ENCODE peak calls at places on chromosomes 7 and 10, in seven cellular contexts. C is chondrocyte, O is fibroblast of villous mesenchyme, A is neural progenitor cell, K is spleen, V is GM12878, Z is GM20000. W is an unnamed sample.

GRCh38 chr7:127588697-127589482 is 679 bp downstream of the ARF5 start:
- DNase-seq in C (no peak), O (peak; percentile 47), A (peak; percentile 84), K (no peak), V (no peak), Z (peak; percentile 60), W (peak; percentile 65)

GRCh38 chr10:93390691-93391090 is 91.4 kb downstream of the MYOF start:
- DNase-seq in C (no peak), O (no peak), A (no peak), K (no peak), V (no peak), Z (no peak), W (no peak)

GRCh38 chr7:101939136-101939695 is 121.8 kb downstream of the CUX1 start:
- DNase-seq in C (no peak), O (no peak), A (no peak), K (peak; percentile 35), V (no peak), Z (no peak), W (no peak)

GRCh38 chr10:5732141-5732540 is 47.5 kb downstream of the TASOR2 start:
- DNase-seq in C (no peak), O (no peak), A (no peak), K (no peak), V (no peak), Z (no peak), W (no peak)

GRCh38 chr7:22866965-22867364 is 44.3 kb upstream of the TOMM7 start:
- DNase-seq in C (no peak), O (peak; percentile 60), A (no peak), K (no peak), V (no peak), Z (no peak), W (no peak)

GRCh38 chr7:46414946-46415345 is 493.9 kb upstream of the IGFBP3 start:
- DNase-seq in C (no peak), O (no peak), A (no peak), K (no peak), V (no peak), Z (no peak), W (no peak)

GRCh38 chr10:100100651-100101525 is 19.2 kb upstream of the CPN1 start:
- DNase-seq in C (no peak), O (peak; percentile 40), A (peak; percentile 24), K (no peak), V (no peak), Z (peak; percentile 49), W (no peak)

GRCh38 chr7:158999496-158999895 is 143.1 kb downstream of the DYNC2I1 start:
- DNase-seq in C (no peak), O (no peak), A (no peak), K (no peak), V (no peak), Z (no peak), W (no peak)

GRCh38 chr10:114541081-114541833 is 116.8 kb downstream of the ABLIM1 start:
- DNase-seq in C (no peak), O (peak; percentile 74), A (no peak), K (no peak), V (no peak), Z (no peak), W (no peak)

GRCh38 chr10:77461636-77462296 is 175.8 kb downstream of the KCNMA1 start:
- DNase-seq in C (no peak), O (no peak), A (no peak), K (no peak), V (no peak), Z (no peak), W (no peak)

GRCh38 chr7:30412810-30413504 is 65.6 kb downstream of the NOD1 start:
- DNase-seq in C (no peak), O (peak; percentile 78), A (peak; percentile 91), K (no peak), V (peak; percentile 16), Z (peak; percentile 59), W (no peak)

GRCh38 chr7:143259765-143260164 is 3.5 kb upstream of the GSTK1 start:
- DNase-seq in C (no peak), O (no peak), A (no peak), K (no peak), V (no peak), Z (no peak), W (no peak)

GRCh38 chr7:46133076-46133475 is 212.0 kb upstream of the IGFBP3 start:
- DNase-seq in C (no peak), O (peak; percentile 35), A (no peak), K (no peak), V (no peak), Z (no peak), W (no peak)

GRCh38 chr7:28045592-28045991 is 135.0 kb downstream of the JAZF1 start:
- DNase-seq in C (no peak), O (no peak), A (no peak), K (no peak), V (no peak), Z (no peak), W (no peak)

GRCh38 chr7:28046035-28046434 is 134.6 kb downstream of the JAZF1 start:
- DNase-seq in C (no peak), O (no peak), A (no peak), K (no peak), V (no peak), Z (no peak), W (no peak)

GRCh38 chr7:28042721-28043120 is 137.9 kb downstream of the JAZF1 start:
- DNase-seq in C (no peak), O (no peak), A (no peak), K (no peak), V (no peak), Z (no peak), W (no peak)

GRCh38 chr7:28041508-28042314 is 138.9 kb downstream of the JAZF1 start:
- DNase-seq in C (no peak), O (peak; percentile 83), A (no peak), K (no peak), V (no peak), Z (no peak), W (no peak)

GRCh38 chr7:28044825-28045224 is 135.8 kb downstream of the JAZF1 start:
- DNase-seq in C (no peak), O (no peak), A (peak; percentile 27), K (no peak), V (no peak), Z (no peak), W (no peak)
- TF ChIP-seq CTCF in C (no peak), O (no peak), A (peak; percentile 19), K (no peak), V (no peak), Z (no peak), W (no peak)

DNA sequence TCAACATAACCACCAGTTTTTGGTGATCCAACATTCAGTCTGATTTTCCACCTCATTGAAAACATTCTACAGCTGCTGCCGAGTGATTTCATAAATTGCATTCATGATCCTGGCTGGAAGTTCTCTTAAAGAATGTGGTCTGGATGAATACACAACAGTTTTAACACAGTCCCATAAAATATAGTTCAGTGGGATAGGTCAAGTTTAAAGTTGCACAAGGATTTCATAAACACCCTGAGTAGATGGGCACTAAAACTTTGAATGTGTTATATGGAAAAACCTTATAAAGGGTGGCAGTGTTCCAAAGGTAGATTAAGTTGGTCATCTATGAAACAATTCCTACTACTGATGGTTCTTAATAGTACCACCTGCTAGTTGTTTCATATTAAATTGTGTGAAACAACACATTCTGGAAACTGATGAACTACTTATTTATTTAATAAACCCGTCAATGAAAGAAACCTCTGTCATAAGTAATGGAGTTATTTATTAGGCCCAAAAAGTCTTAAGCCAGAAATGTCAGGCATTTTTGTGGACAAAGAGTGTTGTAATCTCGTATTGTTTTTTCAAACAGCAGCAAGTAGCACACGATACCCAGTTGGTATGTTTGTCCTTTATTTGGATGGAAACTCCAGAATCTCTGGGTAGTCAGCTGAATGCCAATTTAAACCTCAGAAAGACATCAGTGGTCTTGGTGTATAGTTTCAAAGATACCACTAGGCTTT is 14.3 kb upstream of the RPA3 start:
- DNase-seq in C (no peak), O (peak; percentile 93), A (peak; percentile 13), K (no peak), V (no peak), Z (no peak), W (no peak)
- TF ChIP-seq CTCF in C (no peak), O (no peak), A (no peak), K (no peak), V (no peak), Z (no peak), W (no peak)

GRCh38 chr10:11379771-11380170 is 231.7 kb downstream of the USP6NL start:
- DNase-seq in C (no peak), O (no peak), A (no peak), K (no peak), V (no peak), Z (no peak), W (no peak)

GRCh38 chr10:11382187-11382586 is 229.3 kb downstream of the USP6NL start:
- DNase-seq in C (no peak), O (no peak), A (no peak), K (no peak), V (no peak), Z (no peak), W (no peak)

GRCh38 chr10:11381023-11381422 is 230.4 kb downstream of the USP6NL start:
- DNase-seq in C (no peak), O (no peak), A (no peak), K (no peak), V (no peak), Z (no peak), W (no peak)

GRCh38 chr10:11378835-11379234 is 232.6 kb downstream of the USP6NL start:
- DNase-seq in C (no peak), O (no peak), A (no peak), K (no peak), V (no peak), Z (no peak), W (no peak)

DNA sequence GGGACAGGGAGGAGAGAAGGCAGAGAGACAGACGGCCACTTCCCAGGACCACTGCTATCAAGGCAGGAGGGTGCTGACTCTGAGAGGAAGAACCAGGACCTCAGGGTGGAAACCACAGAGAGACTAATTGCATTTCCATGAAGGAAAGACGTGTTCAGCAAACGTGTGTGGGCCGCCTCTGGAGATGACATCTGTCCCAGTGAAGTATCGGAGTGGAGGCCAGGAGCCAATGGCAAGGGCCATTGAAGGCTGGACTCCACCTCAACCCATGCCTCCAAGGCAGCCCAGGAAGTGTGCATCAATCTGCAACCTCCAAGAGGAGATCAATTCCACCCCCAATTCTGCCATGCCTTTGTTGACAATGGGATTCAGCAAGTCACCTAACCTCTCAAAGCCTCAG is 229.9 kb downstream of the USP6NL start:
- DNase-seq in C (no peak), O (no peak), A (no peak), K (no peak), V (no peak), Z (no peak), W (no peak)
- TF ChIP-seq CTCF in C (no peak), O (no peak), A (no peak), K (no peak), V (no peak), Z (no peak), W (no peak)

DNA sequence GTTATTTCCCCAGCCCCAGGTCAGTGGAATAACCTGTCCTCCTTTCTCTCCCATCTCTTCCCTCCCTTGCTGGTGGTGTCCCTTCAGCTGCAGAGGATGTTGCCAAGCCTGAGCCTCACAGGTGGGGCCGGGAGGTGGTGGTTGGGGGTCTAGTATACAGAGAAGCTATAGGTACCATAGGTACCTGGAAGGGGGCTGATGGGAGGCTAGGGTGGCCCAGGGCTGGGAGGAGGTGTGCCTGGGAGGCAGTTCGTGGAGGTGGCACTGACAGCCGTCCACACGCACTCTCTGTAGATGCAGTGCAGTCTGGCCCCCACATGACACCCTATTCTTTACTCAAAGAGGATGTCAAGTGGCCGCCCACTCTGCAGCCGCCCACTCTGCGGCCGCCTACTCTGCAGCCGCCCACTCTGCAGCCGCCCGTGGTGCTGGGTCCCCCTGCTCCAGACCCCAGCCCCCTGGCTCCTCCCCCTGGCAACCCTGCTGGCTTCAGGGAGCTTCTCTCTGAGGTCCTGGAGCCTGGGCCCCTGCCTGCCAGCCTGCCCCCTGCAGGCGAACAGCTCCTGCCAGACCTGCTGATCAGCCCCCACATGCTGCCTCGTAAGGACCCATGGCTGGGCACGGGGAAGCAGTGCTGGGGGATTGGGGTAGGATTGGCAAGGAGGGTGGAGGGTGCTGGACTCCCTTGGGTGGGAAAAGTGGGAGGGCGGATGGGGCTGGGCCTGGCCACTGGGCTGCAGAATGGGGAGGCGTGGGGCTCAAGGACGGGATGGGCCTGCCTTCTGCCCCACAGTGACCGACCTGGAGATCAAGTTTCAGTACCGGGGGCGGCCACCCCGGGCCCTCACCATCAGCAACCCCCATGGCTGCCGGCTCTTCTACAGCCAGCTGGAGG is 9.5 kb downstream of the IRF5 start:
- DNase-seq in C (no peak), O (no peak), A (no peak), K (peak; percentile 72), V (no peak), Z (peak; percentile 14), W (no peak)
- TF ChIP-seq CTCF in C (peak; percentile 26), O (peak; percentile 6), A (peak; percentile 27), K (peak; percentile 18), V (peak; percentile 21), Z (no peak), W (peak; percentile 58)